ENCODE peak calls at places on chromosomes 7 and 10, in eight cellular contexts. One of them, this sample, is unnamed. For H3K27me3, the result is how much of the 10 kb centered on the place peaks cover.

GRCh38 chr7:124992881-124993562 is 63.4 kb upstream of the POT1 start:
- DNase-seq in ovary: no peak
- DNase-seq in K562: peak
- DNase-seq in suprapubic skin: no peak
- DNase-seq in transverse colon: no peak
- DNase-seq in GM12878: no peak
- DNase-seq in esophagus muscularis mucosa: no peak
- DNase-seq in H1: no peak
- DNase-seq in this sample: no peak

GRCh38 chr10:121648078-121648477 is 49.8 kb upstream of the FGFR2 start:
- DNase-seq in ovary: no peak
- DNase-seq in K562: no peak
- DNase-seq in suprapubic skin: no peak
- DNase-seq in transverse colon: no peak
- DNase-seq in GM12878: no peak
- DNase-seq in esophagus muscularis mucosa: no peak
- DNase-seq in H1: no peak
- DNase-seq in this sample: no peak

GRCh38 chr10:126171555-126171954 is 216.7 kb downstream of the ADAM12 start:
- DNase-seq in ovary: no peak
- DNase-seq in K562: no peak
- DNase-seq in suprapubic skin: no peak
- DNase-seq in transverse colon: no peak
- DNase-seq in GM12878: no peak
- DNase-seq in esophagus muscularis mucosa: no peak
- DNase-seq in H1: no peak
- DNase-seq in this sample: no peak

GRCh38 chr7:11911900-11912299 is 79.9 kb upstream of the THSD7A start:
- DNase-seq in ovary: no peak
- DNase-seq in K562: no peak
- DNase-seq in suprapubic skin: no peak
- DNase-seq in transverse colon: no peak
- DNase-seq in GM12878: no peak
- DNase-seq in esophagus muscularis mucosa: no peak
- DNase-seq in H1: no peak
- DNase-seq in this sample: no peak

GRCh38 chr10:74058658-74059057 is 60.7 kb downstream of the VCL start:
- DNase-seq in ovary: no peak
- DNase-seq in K562: peak
- DNase-seq in suprapubic skin: no peak
- DNase-seq in transverse colon: no peak
- DNase-seq in GM12878: no peak
- DNase-seq in esophagus muscularis mucosa: no peak
- DNase-seq in H1: no peak
- DNase-seq in this sample: no peak

GRCh38 chr7:120729300-120729699 is 128.6 kb downstream of the TSPAN12 start:
- DNase-seq in ovary: no peak
- DNase-seq in K562: no peak
- DNase-seq in suprapubic skin: no peak
- DNase-seq in transverse colon: peak
- DNase-seq in GM12878: no peak
- DNase-seq in esophagus muscularis mucosa: no peak
- DNase-seq in H1: no peak
- DNase-seq in this sample: no peak

GRCh38 chr7:31116615-31117014 is 64.5 kb downstream of the ADCYAP1R1 start:
- DNase-seq in ovary: no peak
- DNase-seq in K562: no peak
- DNase-seq in suprapubic skin: no peak
- DNase-seq in transverse colon: no peak
- DNase-seq in GM12878: no peak
- DNase-seq in esophagus muscularis mucosa: peak
- DNase-seq in H1: peak
- DNase-seq in this sample: no peak

GRCh38 chr10:120308590-120308989 is 148.4 kb upstream of the PLPP4 start:
- DNase-seq in ovary: no peak
- DNase-seq in K562: no peak
- DNase-seq in suprapubic skin: no peak
- DNase-seq in transverse colon: no peak
- DNase-seq in GM12878: no peak
- DNase-seq in esophagus muscularis mucosa: no peak
- DNase-seq in H1: no peak
- DNase-seq in this sample: no peak

GRCh38 chr7:16804674-16805439 is at the start of gene AGR2:
- DNase-seq in ovary: no peak
- DNase-seq in K562: no peak
- DNase-seq in suprapubic skin: no peak
- DNase-seq in transverse colon: peak
- DNase-seq in GM12878: no peak
- DNase-seq in esophagus muscularis mucosa: no peak
- DNase-seq in H1: no peak
- DNase-seq in this sample: no peak

GRCh38 chr7:106915873-106916272 is 50.8 kb downstream of the PIK3CG start:
- DNase-seq in ovary: no peak
- DNase-seq in K562: no peak
- DNase-seq in suprapubic skin: no peak
- DNase-seq in transverse colon: no peak
- DNase-seq in GM12878: peak
- DNase-seq in esophagus muscularis mucosa: no peak
- DNase-seq in H1: no peak
- DNase-seq in this sample: no peak

GRCh38 chr10:106795619-106796018 is 368.9 kb downstream of the SORCS1 start:
- DNase-seq in ovary: peak
- DNase-seq in K562: peak
- DNase-seq in suprapubic skin: no peak
- DNase-seq in transverse colon: peak
- DNase-seq in GM12878: peak
- DNase-seq in esophagus muscularis mucosa: no peak
- DNase-seq in H1: no peak
- DNase-seq in this sample: no peak

GRCh38 chr10:4733150-4733842 is 92.7 kb upstream of the AKR1E2 start:
- DNase-seq in ovary: no peak
- DNase-seq in K562: no peak
- DNase-seq in suprapubic skin: no peak
- DNase-seq in transverse colon: no peak
- DNase-seq in GM12878: no peak
- DNase-seq in esophagus muscularis mucosa: no peak
- DNase-seq in H1: no peak
- DNase-seq in this sample: no peak

GRCh38 chr7:46738713-46739220 is 817.7 kb upstream of the IGFBP3 start:
- DNase-seq in ovary: no peak
- DNase-seq in K562: no peak
- DNase-seq in suprapubic skin: no peak
- DNase-seq in transverse colon: no peak
- DNase-seq in GM12878: no peak
- DNase-seq in esophagus muscularis mucosa: no peak
- DNase-seq in H1: no peak
- DNase-seq in this sample: no peak

GRCh38 chr7:84510501-84510900 is 315.9 kb upstream of the SEMA3A start:
- DNase-seq in ovary: no peak
- DNase-seq in K562: no peak
- DNase-seq in suprapubic skin: no peak
- DNase-seq in transverse colon: no peak
- DNase-seq in GM12878: no peak
- DNase-seq in esophagus muscularis mucosa: no peak
- DNase-seq in H1: no peak
- DNase-seq in this sample: no peak

GRCh38 chr10:53403688-53404087 is 631.1 kb upstream of the MBL2 start:
- DNase-seq in ovary: peak
- DNase-seq in K562: no peak
- DNase-seq in suprapubic skin: no peak
- DNase-seq in transverse colon: peak
- DNase-seq in GM12878: no peak
- DNase-seq in esophagus muscularis mucosa: no peak
- DNase-seq in H1: no peak
- DNase-seq in this sample: peak

DNA sequence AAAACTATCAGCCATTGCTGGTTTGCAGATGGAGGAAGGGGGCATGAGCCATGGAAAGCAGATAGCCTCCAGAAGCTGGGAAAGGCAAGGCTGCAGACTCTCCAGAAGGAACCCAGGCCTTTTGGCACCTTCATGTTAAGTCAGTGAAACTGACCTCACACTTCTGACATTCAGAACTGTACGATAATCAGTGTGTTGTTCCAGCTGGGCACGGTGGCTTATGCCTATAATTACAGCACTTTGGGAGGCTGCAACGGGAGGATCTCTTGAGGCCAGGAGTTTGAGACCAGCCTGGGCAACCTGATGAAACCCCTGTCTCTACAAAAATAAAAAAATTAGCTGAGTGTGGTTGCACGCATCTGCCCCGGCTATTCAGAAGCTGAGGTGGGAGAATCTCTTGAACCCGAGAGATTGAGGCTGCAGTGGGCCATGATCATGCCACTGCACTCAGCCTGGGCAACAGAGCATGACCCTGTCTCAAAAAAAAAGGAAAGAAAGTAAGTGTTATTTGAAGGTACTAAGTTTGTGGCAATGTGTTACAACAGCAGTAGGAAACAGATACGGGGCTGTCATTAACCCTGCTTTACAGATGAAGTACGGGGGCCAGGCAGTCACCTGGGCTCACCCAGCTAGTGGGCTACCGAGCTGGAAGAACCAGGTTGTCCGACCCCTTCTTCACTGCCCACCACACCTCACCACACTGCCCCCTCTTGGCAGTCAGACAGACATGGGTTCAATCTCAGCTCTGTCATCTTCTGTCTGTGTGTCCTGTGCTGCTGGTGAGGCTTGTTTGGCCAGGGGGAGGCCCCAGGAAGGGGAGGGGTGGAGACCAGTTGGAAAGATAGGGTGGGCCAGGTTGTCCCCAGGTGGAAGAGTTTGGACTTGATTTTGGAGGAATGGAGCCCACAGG is 18.3 kb downstream of the CHST3 start:
- DNase-seq in ovary: peak
- DNase-seq in K562: no peak
- DNase-seq in suprapubic skin: no peak
- DNase-seq in transverse colon: no peak
- DNase-seq in GM12878: no peak
- DNase-seq in esophagus muscularis mucosa: no peak
- DNase-seq in H1: no peak
- DNase-seq in this sample: no peak
- TF ChIP-seq CTCF in ovary: no peak
- TF ChIP-seq CTCF in K562: no peak
- TF ChIP-seq CTCF in suprapubic skin: no peak
- TF ChIP-seq CTCF in transverse colon: no peak
- TF ChIP-seq CTCF in GM12878: peak
- TF ChIP-seq CTCF in esophagus muscularis mucosa: no peak
- TF ChIP-seq CTCF in H1: peak
- TF ChIP-seq CTCF in this sample: no peak

GRCh38 chr7:141460781-141461715 is 90.2 kb upstream of the AGK start:
- DNase-seq in ovary: no peak
- DNase-seq in K562: peak
- DNase-seq in suprapubic skin: no peak
- DNase-seq in transverse colon: no peak
- DNase-seq in GM12878: no peak
- DNase-seq in esophagus muscularis mucosa: no peak
- DNase-seq in H1: no peak
- DNase-seq in this sample: no peak
- H3K27me3 ChIP-seq in ovary: under half
- H3K27me3 ChIP-seq in K562: half or more
- H3K27me3 ChIP-seq in suprapubic skin: under half
- H3K27me3 ChIP-seq in transverse colon: under half
- H3K27me3 ChIP-seq in GM12878: under half
- H3K27me3 ChIP-seq in esophagus muscularis mucosa: under half
- H3K27me3 ChIP-seq in H1: under half
- H3K27me3 ChIP-seq in this sample: under half

GRCh38 chr10:111511751-111512150 is 434.9 kb downstream of the ADRA2A start:
- DNase-seq in ovary: no peak
- DNase-seq in K562: no peak
- DNase-seq in suprapubic skin: no peak
- DNase-seq in transverse colon: no peak
- DNase-seq in GM12878: no peak
- DNase-seq in esophagus muscularis mucosa: no peak
- DNase-seq in H1: no peak
- DNase-seq in this sample: no peak

GRCh38 chr10:111504376-111504775 is 427.5 kb downstream of the ADRA2A start:
- DNase-seq in ovary: no peak
- DNase-seq in K562: no peak
- DNase-seq in suprapubic skin: no peak
- DNase-seq in transverse colon: no peak
- DNase-seq in GM12878: no peak
- DNase-seq in esophagus muscularis mucosa: no peak
- DNase-seq in H1: no peak
- DNase-seq in this sample: no peak

DNA sequence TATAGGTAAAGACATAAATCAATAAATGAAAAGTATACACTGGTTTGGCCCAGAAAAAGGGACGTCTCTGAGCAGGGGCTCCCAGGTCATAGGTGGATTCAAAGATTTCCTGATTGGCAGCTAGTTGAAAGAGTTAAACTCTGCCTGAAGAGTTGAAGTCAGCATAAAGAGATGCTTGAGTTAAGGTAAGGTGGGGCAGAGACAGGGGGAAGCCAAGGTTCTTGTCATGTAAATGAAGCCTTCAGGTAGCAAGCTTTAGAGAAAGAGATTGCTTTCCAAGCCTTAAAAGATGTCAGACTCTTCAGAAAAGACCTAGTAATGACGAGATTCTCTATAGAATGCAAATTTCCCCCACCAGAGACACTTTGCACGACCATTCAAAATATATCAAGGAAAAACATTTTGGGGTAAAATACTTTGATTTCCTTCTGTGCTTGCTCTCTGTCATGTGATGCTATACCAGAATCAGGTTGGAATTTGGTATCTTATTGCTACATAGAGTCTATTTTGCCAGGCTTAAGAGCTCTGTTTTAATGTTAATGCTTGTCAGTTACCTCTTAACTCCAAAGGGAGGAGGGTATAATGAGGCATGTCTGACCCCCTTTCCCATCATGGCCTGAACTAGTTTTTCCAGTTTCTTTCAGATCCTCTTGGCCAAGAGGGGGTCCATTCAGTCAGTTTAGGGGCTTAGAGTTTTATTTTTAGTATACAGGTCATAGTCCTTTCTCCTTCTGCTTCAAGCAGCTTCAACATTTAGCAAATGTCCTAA is 429.6 kb downstream of the ADRA2A start:
- DNase-seq in ovary: no peak
- DNase-seq in K562: no peak
- DNase-seq in suprapubic skin: no peak
- DNase-seq in transverse colon: no peak
- DNase-seq in GM12878: no peak
- DNase-seq in esophagus muscularis mucosa: no peak
- DNase-seq in H1: no peak
- DNase-seq in this sample: no peak
- TF ChIP-seq EP300 in ovary: no peak
- TF ChIP-seq EP300 in K562: no peak
- TF ChIP-seq EP300 in suprapubic skin: no peak
- TF ChIP-seq EP300 in transverse colon: no peak
- TF ChIP-seq EP300 in GM12878: no peak
- TF ChIP-seq EP300 in esophagus muscularis mucosa: no peak
- TF ChIP-seq EP300 in H1: peak
- TF ChIP-seq EP300 in this sample: no peak

GRCh38 chr7:99576251-99576650 is 17.8 kb downstream of the ZNF655 start:
- DNase-seq in ovary: no peak
- DNase-seq in K562: no peak
- DNase-seq in suprapubic skin: no peak
- DNase-seq in transverse colon: no peak
- DNase-seq in GM12878: no peak
- DNase-seq in esophagus muscularis mucosa: no peak
- DNase-seq in H1: no peak
- DNase-seq in this sample: no peak

GRCh38 chr7:99579281-99579955 is 18.6 kb upstream of the TMEM225B start:
- DNase-seq in ovary: no peak
- DNase-seq in K562: no peak
- DNase-seq in suprapubic skin: no peak
- DNase-seq in transverse colon: no peak
- DNase-seq in GM12878: no peak
- DNase-seq in esophagus muscularis mucosa: no peak
- DNase-seq in H1: no peak
- DNase-seq in this sample: no peak

GRCh38 chr7:99579956-99580777 is 17.9 kb upstream of the TMEM225B start:
- DNase-seq in ovary: peak
- DNase-seq in K562: no peak
- DNase-seq in suprapubic skin: no peak
- DNase-seq in transverse colon: peak
- DNase-seq in GM12878: no peak
- DNase-seq in esophagus muscularis mucosa: no peak
- DNase-seq in H1: peak
- DNase-seq in this sample: no peak
- TF ChIP-seq CTCF in ovary: peak
- TF ChIP-seq CTCF in K562: no peak
- TF ChIP-seq CTCF in suprapubic skin: peak
- TF ChIP-seq CTCF in transverse colon: no peak
- TF ChIP-seq CTCF in GM12878: peak
- TF ChIP-seq CTCF in esophagus muscularis mucosa: no peak
- TF ChIP-seq CTCF in H1: peak
- TF ChIP-seq CTCF in this sample: no peak